ENCODE peak calls at places on chromosome 11, in eight cellular contexts. One of them, this sample, is unnamed.

GRCh38 chr11:87356428-87356827 is 318.7 kb downstream of the TMEM135 start:
- DNase-seq in stomach: no peak
- DNase-seq in BE2C: no peak
- DNase-seq in AG04450: no peak
- DNase-seq in mucosa of descending colon: peak
- DNase-seq in left ventricle myocardium inferior: no peak
- DNase-seq in Peyer's patch: peak
- DNase-seq in transverse colon: peak
- DNase-seq in this sample: no peak

GRCh38 chr11:57904369-57904768 is 119.3 kb upstream of the OR9Q1 start:
- DNase-seq in stomach: no peak
- DNase-seq in BE2C: no peak
- DNase-seq in AG04450: no peak
- DNase-seq in mucosa of descending colon: no peak
- DNase-seq in left ventricle myocardium inferior: no peak
- DNase-seq in Peyer's patch: no peak
- DNase-seq in transverse colon: no peak
- DNase-seq in this sample: no peak

GRCh38 chr11:35602160-35602793 is 16.0 kb upstream of the FJX1 start:
- DNase-seq in stomach: no peak
- DNase-seq in BE2C: no peak
- DNase-seq in AG04450: no peak
- DNase-seq in mucosa of descending colon: no peak
- DNase-seq in left ventricle myocardium inferior: no peak
- DNase-seq in Peyer's patch: no peak
- DNase-seq in transverse colon: no peak
- DNase-seq in this sample: no peak

GRCh38 chr11:63719987-63720386 is 38.7 kb downstream of the RTN3 start:
- DNase-seq in stomach: no peak
- DNase-seq in BE2C: no peak
- DNase-seq in AG04450: peak
- DNase-seq in mucosa of descending colon: no peak
- DNase-seq in left ventricle myocardium inferior: no peak
- DNase-seq in Peyer's patch: no peak
- DNase-seq in transverse colon: no peak
- DNase-seq in this sample: peak

GRCh38 chr11:11396290-11397042 is 43.4 kb upstream of the CSNK2A3 start:
- DNase-seq in stomach: no peak
- DNase-seq in BE2C: no peak
- DNase-seq in AG04450: peak
- DNase-seq in mucosa of descending colon: no peak
- DNase-seq in left ventricle myocardium inferior: no peak
- DNase-seq in Peyer's patch: no peak
- DNase-seq in transverse colon: no peak
- DNase-seq in this sample: peak

GRCh38 chr11:13826505-13827278 is 135.8 kb upstream of the SPON1 start:
- DNase-seq in stomach: no peak
- DNase-seq in BE2C: no peak
- DNase-seq in AG04450: no peak
- DNase-seq in mucosa of descending colon: no peak
- DNase-seq in left ventricle myocardium inferior: no peak
- DNase-seq in Peyer's patch: no peak
- DNase-seq in transverse colon: no peak
- DNase-seq in this sample: peak

GRCh38 chr11:7154881-7155344 is 66.1 kb downstream of the RBMXL2 start:
- DNase-seq in stomach: no peak
- DNase-seq in BE2C: peak
- DNase-seq in AG04450: no peak
- DNase-seq in mucosa of descending colon: no peak
- DNase-seq in left ventricle myocardium inferior: no peak
- DNase-seq in Peyer's patch: no peak
- DNase-seq in transverse colon: no peak
- DNase-seq in this sample: peak

GRCh38 chr11:59009661-59010060 is 70.4 kb downstream of the GLYATL1 start:
- DNase-seq in stomach: no peak
- DNase-seq in BE2C: no peak
- DNase-seq in AG04450: no peak
- DNase-seq in mucosa of descending colon: no peak
- DNase-seq in left ventricle myocardium inferior: no peak
- DNase-seq in Peyer's patch: no peak
- DNase-seq in transverse colon: no peak
- DNase-seq in this sample: no peak

GRCh38 chr11:76769071-76769560 is 14.0 kb upstream of the TSKU start:
- DNase-seq in stomach: no peak
- DNase-seq in BE2C: no peak
- DNase-seq in AG04450: no peak
- DNase-seq in mucosa of descending colon: no peak
- DNase-seq in left ventricle myocardium inferior: no peak
- DNase-seq in Peyer's patch: peak
- DNase-seq in transverse colon: no peak
- DNase-seq in this sample: no peak

GRCh38 chr11:61773826-61774225 is 18.6 kb downstream of the TMEM258 start:
- DNase-seq in stomach: no peak
- DNase-seq in BE2C: no peak
- DNase-seq in AG04450: no peak
- DNase-seq in mucosa of descending colon: no peak
- DNase-seq in left ventricle myocardium inferior: no peak
- DNase-seq in Peyer's patch: no peak
- DNase-seq in transverse colon: no peak
- DNase-seq in this sample: no peak

GRCh38 chr11:88555018-88555828 is 217.7 kb upstream of the CTSC start:
- DNase-seq in stomach: no peak
- DNase-seq in BE2C: no peak
- DNase-seq in AG04450: peak
- DNase-seq in mucosa of descending colon: peak
- DNase-seq in left ventricle myocardium inferior: no peak
- DNase-seq in Peyer's patch: no peak
- DNase-seq in transverse colon: no peak
- DNase-seq in this sample: peak

GRCh38 chr11:29280452-29280851 is 736.4 kb downstream of the KCNA4 start:
- DNase-seq in stomach: no peak
- DNase-seq in BE2C: no peak
- DNase-seq in AG04450: no peak
- DNase-seq in mucosa of descending colon: no peak
- DNase-seq in left ventricle myocardium inferior: no peak
- DNase-seq in Peyer's patch: no peak
- DNase-seq in transverse colon: no peak
- DNase-seq in this sample: peak

DNA sequence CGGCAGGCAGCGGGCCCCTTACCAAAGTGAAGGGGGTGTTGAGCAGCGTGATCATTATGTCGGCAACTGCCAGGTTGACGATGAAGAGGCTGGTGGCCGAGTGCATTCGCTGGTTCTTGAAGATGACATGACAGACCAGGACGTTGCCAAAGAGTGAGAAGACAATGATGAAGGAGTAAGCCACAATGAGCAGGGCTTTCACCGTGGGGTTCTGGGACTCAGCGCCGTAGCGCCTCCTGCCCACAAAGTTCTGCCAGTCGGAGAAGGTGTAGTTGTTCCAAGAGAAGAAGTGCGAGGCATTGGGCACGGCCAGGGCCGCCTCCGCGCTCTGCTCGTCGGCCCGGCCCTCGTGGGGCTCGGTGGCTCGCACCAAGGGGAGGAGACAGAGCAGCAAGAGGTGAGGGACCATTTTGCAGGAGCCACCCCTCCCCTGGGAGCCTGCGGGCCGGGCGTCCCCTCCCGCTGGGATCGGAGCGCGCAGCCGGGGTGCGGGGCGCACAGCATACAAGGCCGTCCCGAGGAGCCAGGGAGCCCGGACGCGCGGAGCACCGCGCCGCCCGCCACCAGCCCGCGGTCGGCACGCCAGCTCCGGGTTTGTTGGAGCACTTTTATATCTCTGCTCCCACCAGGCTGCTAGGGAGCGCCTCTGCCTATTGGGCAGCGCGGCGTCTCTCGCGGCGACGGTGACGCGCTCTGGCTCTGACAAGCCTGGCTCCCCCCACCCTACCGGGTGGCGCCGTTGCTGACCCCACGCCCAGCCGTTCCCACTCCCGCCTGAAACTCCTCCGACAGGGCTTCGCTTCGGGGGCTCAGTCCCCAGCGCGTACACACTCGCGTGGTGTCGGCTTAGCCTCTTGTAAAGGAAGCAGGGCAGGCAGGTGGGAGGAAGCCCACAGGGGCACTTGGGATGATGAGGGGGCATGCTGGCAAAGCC is at the start of gene GPR83:
- DNase-seq in stomach: no peak
- DNase-seq in BE2C: peak
- DNase-seq in AG04450: no peak
- DNase-seq in mucosa of descending colon: no peak
- DNase-seq in left ventricle myocardium inferior: peak
- DNase-seq in Peyer's patch: no peak
- DNase-seq in transverse colon: no peak
- DNase-seq in this sample: peak
- H3K4me3 ChIP-seq in stomach: peak
- H3K4me3 ChIP-seq in BE2C: peak
- H3K4me3 ChIP-seq in AG04450: peak
- H3K4me3 ChIP-seq in mucosa of descending colon: no peak
- H3K4me3 ChIP-seq in left ventricle myocardium inferior: peak
- H3K4me3 ChIP-seq in Peyer's patch: peak
- H3K4me3 ChIP-seq in transverse colon: peak
- H3K4me3 ChIP-seq in this sample: peak

GRCh38 chr11:44903035-44903434 is 47.6 kb downstream of the TP53I11 start:
- DNase-seq in stomach: no peak
- DNase-seq in BE2C: no peak
- DNase-seq in AG04450: no peak
- DNase-seq in mucosa of descending colon: no peak
- DNase-seq in left ventricle myocardium inferior: no peak
- DNase-seq in Peyer's patch: no peak
- DNase-seq in transverse colon: no peak
- DNase-seq in this sample: no peak

GRCh38 chr11:44906641-44907040 is 44.0 kb downstream of the TP53I11 start:
- DNase-seq in stomach: no peak
- DNase-seq in BE2C: no peak
- DNase-seq in AG04450: no peak
- DNase-seq in mucosa of descending colon: peak
- DNase-seq in left ventricle myocardium inferior: no peak
- DNase-seq in Peyer's patch: peak
- DNase-seq in transverse colon: peak
- DNase-seq in this sample: no peak

GRCh38 chr11:44903518-44903917 is 47.2 kb downstream of the TP53I11 start:
- DNase-seq in stomach: no peak
- DNase-seq in BE2C: no peak
- DNase-seq in AG04450: no peak
- DNase-seq in mucosa of descending colon: no peak
- DNase-seq in left ventricle myocardium inferior: no peak
- DNase-seq in Peyer's patch: no peak
- DNase-seq in transverse colon: no peak
- DNase-seq in this sample: no peak

GRCh38 chr11:44904261-44905080 is 46.2 kb downstream of the TP53I11 start:
- DNase-seq in stomach: no peak
- DNase-seq in BE2C: no peak
- DNase-seq in AG04450: no peak
- DNase-seq in mucosa of descending colon: no peak
- DNase-seq in left ventricle myocardium inferior: no peak
- DNase-seq in Peyer's patch: no peak
- DNase-seq in transverse colon: no peak
- DNase-seq in this sample: no peak

DNA sequence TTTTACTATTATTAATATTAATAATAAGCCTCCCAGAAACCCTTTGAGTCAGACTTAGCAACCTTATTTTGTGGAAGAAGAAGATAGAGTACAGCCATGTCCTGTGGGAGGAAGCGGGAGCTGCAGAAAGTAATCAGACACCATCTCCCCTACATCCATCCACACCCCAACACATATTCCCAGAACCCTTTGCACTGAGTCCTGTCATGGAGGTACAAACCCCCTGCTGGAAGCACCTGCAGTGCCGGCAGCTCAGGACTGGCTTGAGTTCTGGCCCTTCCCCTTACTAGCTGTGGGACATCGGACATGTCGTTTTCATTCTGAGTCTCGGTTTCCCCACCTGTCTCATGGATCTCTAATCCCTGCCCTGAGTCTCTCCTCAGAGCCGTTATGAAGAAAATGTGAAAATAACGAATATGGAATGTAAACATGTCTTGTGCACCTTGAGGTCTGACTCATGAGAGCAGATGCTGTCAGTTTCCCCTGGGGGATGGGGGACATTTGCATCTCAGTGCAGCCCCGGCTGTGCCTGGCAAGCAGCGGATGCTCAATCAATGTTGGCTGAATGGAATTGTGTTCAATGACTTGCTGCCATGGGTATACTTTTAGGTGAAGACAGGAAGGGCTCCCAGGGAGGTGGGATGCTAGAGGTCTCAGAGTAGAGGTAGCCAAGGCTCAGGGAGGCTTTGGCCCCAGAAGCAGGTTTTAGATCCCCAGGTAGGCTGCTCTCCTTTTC is 45.4 kb downstream of the TP53I11 start:
- DNase-seq in stomach: no peak
- DNase-seq in BE2C: no peak
- DNase-seq in AG04450: no peak
- DNase-seq in mucosa of descending colon: no peak
- DNase-seq in left ventricle myocardium inferior: no peak
- DNase-seq in Peyer's patch: no peak
- DNase-seq in transverse colon: no peak
- DNase-seq in this sample: no peak
- TF ChIP-seq CTCF in stomach: no peak
- TF ChIP-seq CTCF in BE2C: no peak
- TF ChIP-seq CTCF in AG04450: no peak
- TF ChIP-seq CTCF in mucosa of descending colon: no peak
- TF ChIP-seq CTCF in left ventricle myocardium inferior: no peak
- TF ChIP-seq CTCF in Peyer's patch: no peak
- TF ChIP-seq CTCF in transverse colon: no peak
- TF ChIP-seq CTCF in this sample: no peak

GRCh38 chr11:119829407-119829806 is 100.4 kb upstream of the NECTIN1 start:
- DNase-seq in stomach: no peak
- DNase-seq in BE2C: peak
- DNase-seq in AG04450: no peak
- DNase-seq in mucosa of descending colon: no peak
- DNase-seq in left ventricle myocardium inferior: no peak
- DNase-seq in Peyer's patch: no peak
- DNase-seq in transverse colon: no peak
- DNase-seq in this sample: no peak
- H3K4me3 ChIP-seq in stomach: no peak
- H3K4me3 ChIP-seq in BE2C: no peak
- H3K4me3 ChIP-seq in AG04450: no peak
- H3K4me3 ChIP-seq in mucosa of descending colon: no peak
- H3K4me3 ChIP-seq in left ventricle myocardium inferior: no peak
- H3K4me3 ChIP-seq in Peyer's patch: no peak
- H3K4me3 ChIP-seq in transverse colon: no peak
- H3K4me3 ChIP-seq in this sample: no peak

DNA sequence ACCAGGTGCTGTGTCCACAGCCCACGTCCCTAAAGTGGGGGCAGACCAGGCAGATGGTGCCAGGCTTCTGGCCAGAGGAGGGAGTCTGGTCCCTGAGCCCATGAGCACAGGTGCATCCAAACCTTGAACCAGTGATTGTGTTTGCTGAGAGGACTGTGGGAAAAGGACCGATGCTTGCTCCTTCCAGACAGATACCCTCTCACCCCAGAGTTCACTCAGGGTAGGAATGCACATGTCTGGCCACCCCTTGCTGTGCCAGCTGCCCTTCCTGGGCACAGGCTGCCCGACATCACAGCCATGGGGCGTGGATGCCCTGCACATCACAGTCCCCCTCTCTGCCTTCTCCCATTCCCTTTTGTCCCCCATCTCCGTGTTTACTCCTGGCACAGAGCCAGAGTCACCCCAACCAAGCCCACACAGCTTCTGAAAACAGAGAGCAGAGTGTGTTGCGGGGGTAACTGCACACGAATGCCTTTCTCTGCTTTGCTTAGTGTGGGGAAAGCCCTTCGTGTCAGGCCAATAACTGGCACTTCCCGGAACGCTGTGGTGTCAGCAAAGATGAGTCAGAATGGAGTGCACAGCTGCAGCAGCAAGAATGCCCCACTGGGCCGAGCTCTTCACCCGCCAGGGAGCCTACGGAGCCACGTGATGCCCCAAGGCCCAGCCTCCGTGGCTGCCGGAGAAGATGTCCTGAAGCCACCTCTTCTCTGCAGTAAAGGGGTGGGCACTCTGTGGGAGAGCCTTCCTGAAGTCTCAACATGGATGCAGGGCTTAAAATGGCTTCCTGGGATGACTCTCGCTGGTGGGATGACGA is 7.6 kb downstream of the CARS1 start:
- DNase-seq in stomach: peak
- DNase-seq in BE2C: peak
- DNase-seq in AG04450: peak
- DNase-seq in mucosa of descending colon: peak
- DNase-seq in left ventricle myocardium inferior: peak
- DNase-seq in Peyer's patch: peak
- DNase-seq in transverse colon: peak
- DNase-seq in this sample: peak
- TF ChIP-seq CTCF in stomach: no peak
- TF ChIP-seq CTCF in BE2C: peak
- TF ChIP-seq CTCF in AG04450: peak
- TF ChIP-seq CTCF in mucosa of descending colon: no peak
- TF ChIP-seq CTCF in left ventricle myocardium inferior: peak
- TF ChIP-seq CTCF in Peyer's patch: peak
- TF ChIP-seq CTCF in transverse colon: no peak
- TF ChIP-seq CTCF in this sample: peak

This sample was measured in fibroblast of the aortic adventitia.